ENCODE peak calls at places on chromosomes 5 and 9, in four cellular contexts. C, Q, H and T are unnamed samples.

GRCh38 chr5:33810491-33811120 is 81.2 kb downstream of the ADAMTS12 start:
- DNase-seq in C (no peak), Q (no peak), H (no peak), T (no peak)

GRCh38 chr5:168433982-168434381 is 52.3 kb upstream of the RARS1 start:
- DNase-seq in Q (peak), H (peak), C (no peak), T (no peak)

GRCh38 chr9:5799314-5799713 is 33.6 kb downstream of the ERMP1 start:
- DNase-seq in C (no peak), Q (no peak), H (peak), T (no peak)

GRCh38 chr5:129698661-129699060 is 49.2 kb upstream of the MINAR2 start:
- DNase-seq in Q (no peak), H (no peak), C (no peak), T (no peak)

GRCh38 chr5:84381501-84382362 is 2.9 kb downstream of the EDIL3 start:
- DNase-seq in H (no peak), Q (no peak), C (no peak), T (no peak)

GRCh38 chr5:34651791-34652190 is 4.3 kb upstream of the RAI14 start:
- DNase-seq in H (no peak), C (no peak), Q (no peak), T (no peak)

GRCh38 chr9:89379508-89380115 is 61.3 kb downstream of the SECISBP2 start:
- DNase-seq in C (no peak), Q (no peak), H (no peak), T (no peak)

GRCh38 chr5:52725065-52725746 is 62.5 kb upstream of the ITGA1 start:
- DNase-seq in H (no peak), Q (no peak), C (peak), T (no peak)

GRCh38 chr5:172954751-172955159 is 4.5 kb upstream of the RPL26L1 start:
- DNase-seq in Q (no peak), H (no peak), C (no peak), T (no peak)

GRCh38 chr5:131209506-131210191 is 38.9 kb downstream of the LYRM7 start:
- DNase-seq in C (peak), Q (no peak), H (no peak), T (peak)

GRCh38 chr5:10578292-10578663 is 14.4 kb downstream of the ANKRD33B start:
- DNase-seq in H (peak), Q (no peak), C (no peak), T (no peak)

GRCh38 chr5:164735334-164735733 is 1229.9 kb downstream of the MAT2B start:
- DNase-seq in Q (no peak), H (no peak), C (no peak), T (no peak)

GRCh38 chr9:77534376-77535057 is 113.6 kb downstream of the GNA14 start:
- DNase-seq in H (peak), C (no peak), Q (no peak), T (no peak)

GRCh38 chr5:106314221-106314824 is 1356.4 kb downstream of the EFNA5 start:
- DNase-seq in Q (no peak), C (no peak), H (no peak), T (no peak)

GRCh38 chr9:89449261-89449671 is 48.6 kb downstream of the SEMA4D start:
- DNase-seq in C (no peak), H (no peak), Q (no peak), T (no peak)

GRCh38 chr9:98805506-98806272 is 1.8 kb upstream of the GALNT12 start:
- DNase-seq in C (no peak), H (no peak), Q (no peak), T (no peak)

GRCh38 chr5:40165789-40166728 is 513.7 kb upstream of the PTGER4 start:
- DNase-seq in C (no peak), Q (no peak), H (no peak), T (no peak)

GRCh38 chr5:94153736-94154450 is 412.5 kb upstream of the POU5F2 start:
- DNase-seq in C (no peak), Q (no peak), H (no peak), T (no peak)

GRCh38 chr5:143121135-143121474 is 282.4 kb downstream of the NR3C1 start:
- DNase-seq in Q (no peak), C (no peak), H (no peak), T (no peak)

GRCh38 chr5:173303878-173304590 is 24.2 kb downstream of the STC2 start:
- DNase-seq in Q (no peak), H (no peak), C (no peak), T (no peak)

GRCh38 chr5:139404484-139404840 is 573 bp upstream of the SPATA24 start:
- DNase-seq in H (no peak), Q (no peak), C (no peak), T (no peak)

GRCh38 chr5:79853676-79854418 is 137.2 kb downstream of the MTX3 start:
- DNase-seq in C (no peak), H (no peak), Q (no peak), T (no peak)

GRCh38 chr5:75047356-75047755 is 5.0 kb downstream of the GCNT4 start:
- DNase-seq in Q (no peak), H (no peak), C (no peak), T (no peak)

GRCh38 chr5:125597338-125597737 is 825.9 kb upstream of the GRAMD2B start:
- DNase-seq in Q (no peak), C (no peak), H (no peak), T (no peak)

GRCh38 chr5:126339215-126339805 is 83.9 kb upstream of the GRAMD2B start:
- DNase-seq in C (peak), H (peak), Q (no peak), T (peak)

GRCh38 chr9:123883634-123884033 is 46.3 kb downstream of the DENND1A start:
- DNase-seq in Q (no peak), C (no peak), H (no peak), T (no peak)

GRCh38 chr9:91474656-91475055 is 51.0 kb upstream of the NFIL3 start:
- DNase-seq in Q (no peak), C (no peak), H (no peak), T (no peak)

GRCh38 chr5:93782978-93783377 is 41.6 kb upstream of the POU5F2 start:
- DNase-seq in C (no peak), H (no peak), Q (no peak), T (no peak)

GRCh38 chr5:16690243-16690839 is 73.5 kb upstream of the RETREG1 start:
- DNase-seq in H (peak), Q (no peak), C (no peak), T (no peak)

GRCh38 chr9:113564804-113565237 is 101.3 kb downstream of the RGS3 start:
- DNase-seq in C (no peak), H (peak), Q (peak), T (no peak)

GRCh38 chr9:110847661-110848060 is 179.1 kb downstream of the MUSK start:
- DNase-seq in H (no peak), C (no peak), Q (no peak), T (no peak)

GRCh38 chr5:89628876-89629635 is 746.1 kb upstream of the MEF2C start:
- DNase-seq in H (no peak), C (no peak), Q (no peak), T (no peak)

GRCh38 chr5:79832911-79833310 is 143.3 kb downstream of the CMYA5 start:
- DNase-seq in C (no peak), Q (no peak), H (no peak), T (no peak)